ENCODE peak calls at places on chromosomes 4 and X, in five cellular contexts. One of them, this sample, is unnamed.
A peak's percentile ranks its signal among the peaks of the same experiment; 100 is the strongest.

GRCh38 chr4:85489273-85489672 is 14.3 kb downstream of the ARHGAP24 start:
- DNase-seq in NCI-H1436 treated with DMSO at 0.1 percent for 48 hours: no peak
- DNase-seq in midbrain: no peak
- DNase-seq in EL: peak; percentile 72
- DNase-seq in smooth muscle cell of the brain vasculature: peak; percentile 62
- DNase-seq in this sample: no peak

GRCh38 chr4:147078875-147079658 is 133.4 kb upstream of the TTC29 start:
- DNase-seq in NCI-H1436 treated with DMSO at 0.1 percent for 48 hours: no peak
- DNase-seq in midbrain: no peak
- DNase-seq in EL: no peak
- DNase-seq in smooth muscle cell of the brain vasculature: no peak
- DNase-seq in this sample: no peak

GRCh38 chrX:119673336-119673735 is 19.6 kb downstream of the SEPTIN6 start:
- DNase-seq in NCI-H1436 treated with DMSO at 0.1 percent for 48 hours: no peak
- DNase-seq in midbrain: no peak
- DNase-seq in EL: no peak
- DNase-seq in smooth muscle cell of the brain vasculature: no peak
- DNase-seq in this sample: no peak

GRCh38 chrX:38275615-38276014 is 51.7 kb downstream of the RPGR start:
- DNase-seq in NCI-H1436 treated with DMSO at 0.1 percent for 48 hours: no peak
- DNase-seq in smooth muscle cell of the brain vasculature: peak; percentile 29
- DNase-seq in midbrain: no peak
- DNase-seq in EL: peak; percentile 78
- DNase-seq in this sample: no peak

GRCh38 chr4:80201326-80202151 is 4.2 kb downstream of the PRDM8 start:
- DNase-seq in NCI-H1436 treated with DMSO at 0.1 percent for 48 hours: no peak
- DNase-seq in EL: peak; percentile 61
- DNase-seq in smooth muscle cell of the brain vasculature: no peak
- DNase-seq in midbrain: no peak
- DNase-seq in this sample: no peak

GRCh38 chr4:26330186-26330787 is 9.5 kb downstream of the RBPJ start:
- DNase-seq in midbrain: peak; percentile 81
- DNase-seq in smooth muscle cell of the brain vasculature: no peak
- DNase-seq in EL: peak; percentile 63
- DNase-seq in NCI-H1436 treated with DMSO at 0.1 percent for 48 hours: peak; percentile 40
- DNase-seq in this sample: peak; percentile 20

GRCh38 chrX:126165721-126166401 is at the start of gene DCAF12L2:
- DNase-seq in NCI-H1436 treated with DMSO at 0.1 percent for 48 hours: no peak
- DNase-seq in EL: no peak
- DNase-seq in midbrain: no peak
- DNase-seq in smooth muscle cell of the brain vasculature: no peak
- DNase-seq in this sample: no peak

GRCh38 chr4:103415801-103416200 is 217.7 kb upstream of the CENPE start:
- DNase-seq in NCI-H1436 treated with DMSO at 0.1 percent for 48 hours: no peak
- DNase-seq in EL: peak; percentile 28
- DNase-seq in smooth muscle cell of the brain vasculature: no peak
- DNase-seq in midbrain: no peak
- DNase-seq in this sample: no peak

GRCh38 chr4:55768291-55768690 is 51.3 kb upstream of the EXOC1L start:
- DNase-seq in smooth muscle cell of the brain vasculature: peak; percentile 65
- DNase-seq in NCI-H1436 treated with DMSO at 0.1 percent for 48 hours: no peak
- DNase-seq in midbrain: no peak
- DNase-seq in EL: peak; percentile 83
- DNase-seq in this sample: no peak

GRCh38 chr4:6917445-6918241 is 8.0 kb downstream of the TBC1D14 start:
- DNase-seq in NCI-H1436 treated with DMSO at 0.1 percent for 48 hours: no peak
- DNase-seq in EL: no peak
- DNase-seq in smooth muscle cell of the brain vasculature: no peak
- DNase-seq in midbrain: peak; percentile 27
- DNase-seq in this sample: peak; percentile 45

GRCh38 chrX:120512222-120512621 is 43.1 kb upstream of the LAMP2 start:
- DNase-seq in smooth muscle cell of the brain vasculature: no peak
- DNase-seq in EL: no peak
- DNase-seq in midbrain: no peak
- DNase-seq in NCI-H1436 treated with DMSO at 0.1 percent for 48 hours: no peak
- DNase-seq in this sample: no peak

GRCh38 chrX:48924270-48924669 is 5.4 kb upstream of the PIM2 start:
- DNase-seq in smooth muscle cell of the brain vasculature: no peak
- DNase-seq in NCI-H1436 treated with DMSO at 0.1 percent for 48 hours: no peak
- DNase-seq in midbrain: no peak
- DNase-seq in EL: no peak
- DNase-seq in this sample: no peak

GRCh38 chr4:8854866-8855265 is 16.8 kb downstream of the HMX1 start:
- DNase-seq in smooth muscle cell of the brain vasculature: no peak
- DNase-seq in EL: peak; percentile 11
- DNase-seq in midbrain: no peak
- DNase-seq in NCI-H1436 treated with DMSO at 0.1 percent for 48 hours: no peak
- DNase-seq in this sample: no peak

GRCh38 chr4:158331863-158332262 is 121.6 kb downstream of the TMEM144 start:
- DNase-seq in midbrain: no peak
- DNase-seq in EL: no peak
- DNase-seq in smooth muscle cell of the brain vasculature: no peak
- DNase-seq in NCI-H1436 treated with DMSO at 0.1 percent for 48 hours: no peak
- DNase-seq in this sample: no peak

GRCh38 chrX:111869639-111870034 is 6.3 kb upstream of the TRPC5OS start:
- DNase-seq in smooth muscle cell of the brain vasculature: no peak
- DNase-seq in midbrain: peak; percentile 52
- DNase-seq in NCI-H1436 treated with DMSO at 0.1 percent for 48 hours: peak; percentile 15
- DNase-seq in EL: peak; percentile 0
- DNase-seq in this sample: peak; percentile 12

GRCh38 chr4:22363071-22363470 is 152.8 kb downstream of the ADGRA3 start:
- DNase-seq in midbrain: no peak
- DNase-seq in smooth muscle cell of the brain vasculature: no peak
- DNase-seq in EL: peak; percentile 30
- DNase-seq in NCI-H1436 treated with DMSO at 0.1 percent for 48 hours: no peak
- DNase-seq in this sample: no peak

GRCh38 chrX:70664726-70665125 is 220.1 kb downstream of the DLG3 start:
- DNase-seq in NCI-H1436 treated with DMSO at 0.1 percent for 48 hours: no peak
- DNase-seq in EL: peak; percentile 6
- DNase-seq in smooth muscle cell of the brain vasculature: peak; percentile 7
- DNase-seq in midbrain: peak; percentile 9
- DNase-seq in this sample: no peak

GRCh38 chr4:81896936-81897335 is 425.2 kb upstream of the RASGEF1B start:
- DNase-seq in NCI-H1436 treated with DMSO at 0.1 percent for 48 hours: no peak
- DNase-seq in midbrain: no peak
- DNase-seq in smooth muscle cell of the brain vasculature: no peak
- DNase-seq in EL: no peak
- DNase-seq in this sample: no peak

GRCh38 chr4:68271851-68272756 is 26.6 kb upstream of the TMPRSS11B start:
- DNase-seq in midbrain: peak; percentile 66
- DNase-seq in EL: peak; percentile 44
- DNase-seq in NCI-H1436 treated with DMSO at 0.1 percent for 48 hours: no peak
- DNase-seq in smooth muscle cell of the brain vasculature: peak; percentile 32
- DNase-seq in this sample: no peak

GRCh38 chr4:179110356-179110755 is 1668.1 kb upstream of the AGA start:
- DNase-seq in NCI-H1436 treated with DMSO at 0.1 percent for 48 hours: no peak
- DNase-seq in EL: peak; percentile 1
- DNase-seq in smooth muscle cell of the brain vasculature: no peak
- DNase-seq in midbrain: no peak
- DNase-seq in this sample: no peak

GRCh38 chr4:65367306-65367705 is 303.0 kb downstream of the EPHA5 start:
- DNase-seq in NCI-H1436 treated with DMSO at 0.1 percent for 48 hours: no peak
- DNase-seq in midbrain: no peak
- DNase-seq in smooth muscle cell of the brain vasculature: no peak
- DNase-seq in EL: peak; percentile 1
- DNase-seq in this sample: no peak

GRCh38 chrX:110244951-110245480 is 72.9 kb downstream of the AMMECR1 start:
- DNase-seq in EL: no peak
- DNase-seq in midbrain: no peak
- DNase-seq in NCI-H1436 treated with DMSO at 0.1 percent for 48 hours: no peak
- DNase-seq in smooth muscle cell of the brain vasculature: no peak
- DNase-seq in this sample: no peak

GRCh38 chr4:74503580-74503979 is 58.6 kb downstream of the AREG start:
- DNase-seq in midbrain: no peak
- DNase-seq in EL: peak; percentile 73
- DNase-seq in NCI-H1436 treated with DMSO at 0.1 percent for 48 hours: no peak
- DNase-seq in smooth muscle cell of the brain vasculature: no peak
- DNase-seq in this sample: no peak

GRCh38 chr4:48223633-48224295 is 45.9 kb downstream of the TEC start:
- DNase-seq in midbrain: no peak
- DNase-seq in smooth muscle cell of the brain vasculature: no peak
- DNase-seq in EL: peak; percentile 23
- DNase-seq in NCI-H1436 treated with DMSO at 0.1 percent for 48 hours: no peak
- DNase-seq in this sample: no peak

GRCh38 chr4:159770398-159770797 is 667.5 kb downstream of the RAPGEF2 start:
- DNase-seq in NCI-H1436 treated with DMSO at 0.1 percent for 48 hours: no peak
- DNase-seq in midbrain: no peak
- DNase-seq in smooth muscle cell of the brain vasculature: no peak
- DNase-seq in EL: no peak
- DNase-seq in this sample: no peak

GRCh38 chrX:26822448-26822847 is 606.5 kb downstream of the MAGEB5 start:
- DNase-seq in smooth muscle cell of the brain vasculature: no peak
- DNase-seq in EL: no peak
- DNase-seq in midbrain: no peak
- DNase-seq in NCI-H1436 treated with DMSO at 0.1 percent for 48 hours: no peak
- DNase-seq in this sample: no peak

GRCh38 chr4:145935253-145936141 is 3.1 kb downstream of the ZNF827 start:
- DNase-seq in midbrain: peak; percentile 71
- DNase-seq in NCI-H1436 treated with DMSO at 0.1 percent for 48 hours: no peak
- DNase-seq in smooth muscle cell of the brain vasculature: no peak
- DNase-seq in EL: no peak
- DNase-seq in this sample: no peak

GRCh38 chr4:7903686-7904085 is 36.0 kb downstream of the AFAP1 start:
- DNase-seq in EL: no peak
- DNase-seq in smooth muscle cell of the brain vasculature: no peak
- DNase-seq in midbrain: no peak
- DNase-seq in NCI-H1436 treated with DMSO at 0.1 percent for 48 hours: no peak
- DNase-seq in this sample: no peak

GRCh38 chr4:952881-953573 is 20.3 kb downstream of the DGKQ start:
- DNase-seq in EL: no peak
- DNase-seq in NCI-H1436 treated with DMSO at 0.1 percent for 48 hours: no peak
- DNase-seq in midbrain: no peak
- DNase-seq in smooth muscle cell of the brain vasculature: no peak
- DNase-seq in this sample: no peak

GRCh38 chr4:57100979-57101629 is 9.1 kb downstream of the IGFBP7 start:
- DNase-seq in NCI-H1436 treated with DMSO at 0.1 percent for 48 hours: no peak
- DNase-seq in smooth muscle cell of the brain vasculature: no peak
- DNase-seq in midbrain: no peak
- DNase-seq in EL: peak; percentile 44
- DNase-seq in this sample: no peak

GRCh38 chrX:134537179-134537945 is 77.4 kb downstream of the HPRT1 start:
- DNase-seq in smooth muscle cell of the brain vasculature: no peak
- DNase-seq in EL: peak; percentile 92
- DNase-seq in midbrain: no peak
- DNase-seq in NCI-H1436 treated with DMSO at 0.1 percent for 48 hours: no peak
- DNase-seq in this sample: no peak

GRCh38 chrX:38127961-38128360 is 92.7 kb downstream of the SRPX start:
- DNase-seq in midbrain: no peak
- DNase-seq in NCI-H1436 treated with DMSO at 0.1 percent for 48 hours: no peak
- DNase-seq in smooth muscle cell of the brain vasculature: no peak
- DNase-seq in EL: no peak
- DNase-seq in this sample: no peak